ENCODE peak calls at places on chromosome 3, in eight cellular contexts. H is NCI-H1930, V is germinal center, G is cardiac fibroblast, E is nephron progenitor cell, F is fibroblast of the aortic adventitia, Q is mesenteric fat pad, D is hepatocyte. K is an unnamed sample.

GRCh38 chr3:149751551-149751950 is 738 bp downstream of the COMMD2 start:
- DNase-seq in H (peak), V (peak), G (no peak), E (no peak), F (peak), Q (no peak), D (no peak), K (no peak)

GRCh38 chr3:43017038-43017437 is 37.9 kb downstream of the GASK1A start:
- DNase-seq in H (no peak), V (no peak), G (no peak), E (no peak), F (no peak), Q (no peak), D (no peak), K (no peak)

GRCh38 chr3:32354362-32354778 is 37.3 kb upstream of the CMTM7 start:
- DNase-seq in H (no peak), V (no peak), G (peak), E (no peak), F (peak), Q (no peak), D (peak), K (no peak)

GRCh38 chr3:171323934-171324535 is 136.2 kb downstream of the TNIK start:
- DNase-seq in H (no peak), V (no peak), G (peak), E (no peak), F (peak), Q (no peak), D (no peak), K (no peak)

GRCh38 chr3:36714343-36714742 is 50.0 kb downstream of the DCLK3 start:
- DNase-seq in H (no peak), V (no peak), G (peak), E (no peak), F (peak), Q (no peak), D (peak), K (no peak)

GRCh38 chr3:79032686-79033318 is 735.0 kb downstream of the ROBO1 start:
- DNase-seq in H (no peak), V (no peak), G (peak), E (no peak), F (peak), Q (no peak), D (peak), K (peak)

GRCh38 chr3:132595036-132595435 is 2.0 kb upstream of the ACKR4 start:
- DNase-seq in H (no peak), V (peak), G (peak), E (no peak), F (peak), Q (no peak), D (no peak), K (no peak)

GRCh38 chr3:12444582-12445468 is 39.5 kb upstream of the TSEN2 start:
- DNase-seq in H (no peak), V (no peak), G (no peak), E (no peak), F (no peak), Q (peak), D (peak), K (no peak)

GRCh38 chr3:120780977-120781376 is 38.4 kb downstream of the GTF2E1 start:
- DNase-seq in H (no peak), V (no peak), G (peak), E (no peak), F (peak), Q (no peak), D (no peak), K (peak)

GRCh38 chr3:158260392-158260791 is 150.5 kb downstream of the RSRC1 start:
- DNase-seq in H (no peak), V (no peak), G (no peak), E (no peak), F (no peak), Q (no peak), D (no peak), K (no peak)

GRCh38 chr3:104437891-104438290 is 928.8 kb upstream of the ALCAM start:
- DNase-seq in H (no peak), V (no peak), G (peak), E (no peak), F (peak), Q (no peak), D (no peak), K (no peak)

GRCh38 chr3:48689384-48689783 is 3.7 kb upstream of the NCKIPSD start:
- DNase-seq in H (no peak), V (no peak), G (no peak), E (no peak), F (no peak), Q (no peak), D (no peak), K (no peak)

GRCh38 chr3:124298951-124299350 is 307.0 kb upstream of the ROPN1 start:
- DNase-seq in H (no peak), V (no peak), G (no peak), E (peak), F (no peak), Q (no peak), D (no peak), K (no peak)

GRCh38 chr3:184240384-184241140 is 8.2 kb downstream of the ALG3 start:
- DNase-seq in H (no peak), V (no peak), G (peak), E (peak), F (peak), Q (no peak), D (no peak), K (no peak)

GRCh38 chr3:50122071-50122470 is 33.1 kb upstream of the SEMA3F start:
- DNase-seq in H (no peak), V (no peak), G (peak), E (no peak), F (peak), Q (no peak), D (no peak), K (no peak)

GRCh38 chr3:149390772-149391212 is 13.3 kb upstream of the TM4SF1 start:
- DNase-seq in H (no peak), V (no peak), G (peak), E (no peak), F (no peak), Q (no peak), D (no peak), K (no peak)

GRCh38 chr3:104273046-104273649 is 1093.6 kb upstream of the ALCAM start:
- DNase-seq in H (no peak), V (no peak), G (peak), E (no peak), F (peak), Q (no peak), D (peak), K (no peak)

GRCh38 chr3:30752961-30753360 is 141.5 kb downstream of the GADL1 start:
- DNase-seq in H (no peak), V (no peak), G (peak), E (no peak), F (peak), Q (no peak), D (peak), K (peak)

GRCh38 chr3:47434849-47435248 is 40.9 kb downstream of the SCAP start:
- DNase-seq in H (no peak), V (no peak), G (no peak), E (no peak), F (no peak), Q (peak), D (no peak), K (no peak)

GRCh38 chr3:27659279-27660021 is 62.7 kb downstream of the EOMES start:
- DNase-seq in H (no peak), V (peak), G (peak), E (peak), F (peak), Q (no peak), D (peak), K (no peak)

K was measured in fibroblast of the conjunctiva.